ENCODE peak calls at places on chromosomes 4 and X, in five cellular contexts. J is NCI-H1930, N is fibroblast of pulmonary artery, V is OCI-LY7, I is AG10803. Q is an unnamed sample.
A peak's percentile ranks its signal among the peaks of the same experiment; 100 is the strongest.

GRCh38 chrX:138709886-138710285 is 1.6 kb downstream of the FGF13 start:
- DNase-seq in I (no peak), N (no peak), J (no peak), V (no peak), Q (no peak)

GRCh38 chr4:185036842-185037241 is 18.6 kb downstream of the HELT start:
- DNase-seq in V (peak; percentile 7), I (no peak), N (no peak), J (no peak), Q (no peak)

GRCh38 chrX:47619486-47620302 is at the start of gene SYN1:
- DNase-seq in I (peak; percentile 70), N (peak; percentile 84), J (peak; percentile 86), V (no peak), Q (peak; percentile 51)

GRCh38 chr4:38665846-38666490 is 2.0 kb downstream of the KLF3 start:
- DNase-seq in V (no peak), J (no peak), N (no peak), I (no peak), Q (no peak)

GRCh38 chr4:14165253-14165942 is 537.9 kb upstream of the BOD1L1 start:
- DNase-seq in V (peak; percentile 69), J (no peak), I (no peak), N (no peak), Q (no peak)

GRCh38 chr4:69025191-69025998 is 70.9 kb upstream of the UGT2B7 start:
- DNase-seq in I (no peak), V (peak; percentile 1), N (peak; percentile 7), J (no peak), Q (no peak)

GRCh38 chr4:138005486-138005885 is 236.7 kb downstream of the SLC7A11 start:
- DNase-seq in I (peak; percentile 61), J (no peak), N (no peak), V (no peak), Q (no peak)

GRCh38 chrX:132853040-132853439 is 105.4 kb downstream of the HS6ST2 start:
- DNase-seq in N (peak; percentile 74), J (no peak), V (no peak), I (no peak), Q (no peak)

GRCh38 chrX:69314436-69315348 is 149.4 kb upstream of the PJA1 start:
- DNase-seq in I (no peak), J (no peak), V (no peak), N (no peak), Q (no peak)

GRCh38 chr4:174036111-174036510 is 247.4 kb downstream of the FBXO8 start:
- DNase-seq in I (no peak), N (no peak), J (no peak), V (no peak), Q (peak; percentile 39)

GRCh38 chrX:16612257-16612987 is 37.5 kb upstream of the S100G start:
- DNase-seq in V (no peak), J (no peak), N (no peak), I (no peak), Q (no peak)

GRCh38 chr4:163161536-163162205 is 5.0 kb downstream of the NAF1 start:
- DNase-seq in V (no peak), I (peak; percentile 60), J (no peak), N (peak; percentile 82), Q (peak; percentile 64)

GRCh38 chrX:150730719-150731118 is 37.5 kb downstream of the MTMR1 start:
- DNase-seq in V (no peak), N (no peak), J (no peak), I (peak; percentile 83), Q (no peak)

GRCh38 chr4:73308286-73308685 is 49.7 kb upstream of the ANKRD17 start:
- DNase-seq in N (peak; percentile 55), V (peak; percentile 34), I (peak; percentile 25), J (no peak), Q (peak; percentile 31)

GRCh38 chr4:89797117-89797516 is 39.8 kb downstream of the SNCA start:
- DNase-seq in J (no peak), N (peak; percentile 85), V (no peak), I (peak; percentile 19), Q (peak; percentile 67)

GRCh38 chr4:141462361-141462760 is 174.0 kb upstream of the IL15 start:
- DNase-seq in N (no peak), I (peak; percentile 25), J (no peak), V (no peak), Q (peak; percentile 65)

GRCh38 chr4:99504804-99505502 is 5.9 kb upstream of the C4orf17 start:
- DNase-seq in V (no peak), N (no peak), J (no peak), I (no peak), Q (no peak)

GRCh38 chrX:139759637-139760036 is 51.7 kb upstream of the MCF2 start:
- DNase-seq in I (peak; percentile 26), N (peak; percentile 42), V (peak; percentile 1), J (no peak), Q (no peak)

GRCh38 chr4:104967034-104967401 is 179.7 kb upstream of the TET2 start:
- DNase-seq in V (no peak), N (no peak), I (no peak), J (no peak), Q (no peak)

GRCh38 chr4:94765174-94765573 is 7.4 kb downstream of the BMPR1B start:
- DNase-seq in N (no peak), I (no peak), J (no peak), V (no peak), Q (no peak)

GRCh38 chrX:25601323-25601722 is 536.8 kb upstream of the MAGEB18 start:
- DNase-seq in V (no peak), I (no peak), N (no peak), J (no peak), Q (no peak)

GRCh38 chr4:88989990-88990389 is 67.0 kb downstream of the FAM13A start:
- DNase-seq in V (no peak), I (no peak), N (no peak), J (no peak), Q (no peak)

Q was measured in NCI-H226.